ENCODE peak calls at places on chromosomes 16 and 17, in ten cellular contexts. K, X, G, M, C, Q, O, W, S and Y are unnamed samples.

GRCh38 chr16:2954647-2955381 is 9.3 kb upstream of the KREMEN2 start:
- DNase-seq in O (no peak), M (no peak), S (no peak), Q (no peak), C (no peak), X (no peak), K (no peak), W (no peak), G (no peak), Y (no peak)

GRCh38 chr16:59030923-59031485 is 296.9 kb upstream of the GOT2 start:
- DNase-seq in C (no peak), X (no peak), M (no peak), G (no peak), S (no peak), Q (no peak), W (no peak), O (no peak), K (no peak), Y (no peak)

GRCh38 chr16:1772908-1773702 is at the start of gene MRPS34:
- DNase-seq in X (peak; percentile 92), W (peak; percentile 88), C (peak; percentile 79), O (no peak), K (peak; percentile 88), G (peak; percentile 91), Q (peak; percentile 79), M (peak; percentile 78), S (peak; percentile 71), Y (peak; percentile 86)

GRCh38 chr16:65312795-65313194 is 190.9 kb upstream of the CDH11 start:
- DNase-seq in Q (peak; percentile 48), G (no peak), S (no peak), O (no peak), C (no peak), M (no peak), W (no peak), X (no peak), K (no peak), Y (peak; percentile 72)

GRCh38 chr16:24002619-24003018 is 166.8 kb downstream of the PRKCB start:
- DNase-seq in W (no peak), S (no peak), O (no peak), X (no peak), G (no peak), M (no peak), K (peak; percentile 29), C (no peak), Q (no peak), Y (no peak)

GRCh38 chr16:79542196-79542859 is 58.2 kb downstream of the MAF start:
- DNase-seq in O (peak; percentile 21), S (peak; percentile 84), M (no peak), X (no peak), Q (no peak), W (no peak), G (no peak), C (no peak), K (no peak), Y (no peak)

GRCh38 chr17:32697728-32698625 is 178.9 kb downstream of the MYO1D start:
- DNase-seq in X (no peak), S (no peak), K (no peak), Q (no peak), W (no peak), O (no peak), C (no peak), M (no peak), G (no peak), Y (no peak)

GRCh38 chr17:64984181-64984580 is 64.9 kb upstream of the LRRC37A3 start:
- DNase-seq in S (no peak), X (no peak), M (no peak), G (no peak), O (no peak), K (no peak), C (no peak), Q (no peak), W (no peak), Y (no peak)

GRCh38 chr16:4580245-4580644 is 24.1 kb downstream of the C16orf96 start:
- DNase-seq in O (no peak), W (no peak), X (no peak), C (no peak), S (no peak), G (no peak), M (no peak), Q (peak; percentile 22), K (no peak), Y (no peak)

GRCh38 chr17:73013299-73013698 is 79.2 kb downstream of the SLC39A11 start:
- DNase-seq in C (no peak), M (no peak), Q (no peak), S (no peak), O (no peak), K (no peak), G (no peak), X (peak; percentile 45), W (no peak), Y (no peak)

GRCh38 chr17:19502517-19502916 is 31.1 kb upstream of the SLC47A1 start:
- DNase-seq in Q (no peak), C (peak; percentile 14), G (no peak), X (no peak), M (no peak), O (no peak), S (no peak), W (no peak), K (peak; percentile 60), Y (no peak)

GRCh38 chr17:37117743-37118142 is 169.0 kb downstream of the AATF start:
- DNase-seq in Q (no peak), X (no peak), S (no peak), K (no peak), M (no peak), C (no peak), W (no peak), O (no peak), G (no peak), Y (no peak)

GRCh38 chr17:33115351-33115750 is 123.7 kb downstream of the SPACA3 start:
- DNase-seq in M (peak; percentile 28), W (no peak), Q (no peak), G (no peak), K (no peak), O (no peak), X (no peak), S (no peak), C (no peak), Y (no peak)

GRCh38 chr17:21360048-21360447 is 16.1 kb upstream of the KCNJ12 start:
- DNase-seq in C (no peak), S (no peak), O (no peak), X (no peak), Q (no peak), W (no peak), G (no peak), K (no peak), M (no peak), Y (no peak)

GRCh38 chr16:48831081-48831722 is 221.2 kb upstream of the N4BP1 start:
- DNase-seq in G (no peak), W (no peak), X (no peak), O (no peak), Q (no peak), K (no peak), S (no peak), M (no peak), C (no peak), Y (no peak)
- TF ChIP-seq CTCF in G (peak; percentile 7), W (no peak), X (peak; percentile 54), O (no peak), Q (no peak), K (no peak), S (no peak), M (no peak), C (no peak), Y (no peak)

GRCh38 chr16:57537194-57537505 is 779 bp upstream of the CCDC102A start:
- DNase-seq in Q (peak; percentile 7), O (no peak), K (no peak), X (no peak), G (no peak), W (no peak), M (no peak), C (no peak), S (no peak), Y (no peak)
- H3K4me3 ChIP-seq in Q (peak overlapping the region; percentile 52), O (peak overlapping the region; percentile 92), K (peak overlapping the region; percentile 80), X (peak overlapping the region; percentile 74), G (no peak overlapping the region), W (peak overlapping the region; percentile 86), M (peak overlapping the region; percentile 70), C (peak overlapping the region; percentile 92), S (peak overlapping the region; percentile 85), Y (peak overlapping the region; percentile 58)

GRCh38 chr17:39669897-39670735 is 1.9 kb downstream of the PNMT start:
- DNase-seq in M (no peak), X (no peak), K (no peak), S (no peak), Q (no peak), C (no peak), G (no peak), O (no peak), W (no peak), Y (no peak)

GRCh38 chr17:39672522-39673334 is 4.5 kb downstream of the PNMT start:
- DNase-seq in K (no peak), O (no peak), M (no peak), W (no peak), X (no peak), C (no peak), G (no peak), S (no peak), Q (no peak), Y (no peak)

GRCh38 chr17:39668141-39668924 is at the start of gene PNMT:
- DNase-seq in O (no peak), Q (peak; percentile 42), S (peak; percentile 75), M (peak; percentile 57), G (peak; percentile 88), W (peak; percentile 83), K (peak; percentile 75), C (no peak), X (peak; percentile 56), Y (peak; percentile 50)

GRCh38 chr17:39671651-39672521 is 3.6 kb downstream of the PNMT start:
- DNase-seq in Q (peak; percentile 37), O (no peak), X (peak; percentile 52), K (no peak), M (no peak), W (peak; percentile 57), G (peak; percentile 67), C (no peak), S (peak; percentile 62), Y (peak; percentile 50)

GRCh38 chr17:39670746-39671145 is 2.5 kb downstream of the PNMT start:
- DNase-seq in M (no peak), O (no peak), Q (no peak), X (no peak), G (no peak), C (no peak), W (no peak), S (no peak), K (no peak), Y (no peak)
- TF ChIP-seq CTCF in M (no peak), O (no peak), Q (no peak), X (no peak), G (no peak), C (no peak), W (no peak), S (no peak), K (no peak), Y (no peak)

DNA sequence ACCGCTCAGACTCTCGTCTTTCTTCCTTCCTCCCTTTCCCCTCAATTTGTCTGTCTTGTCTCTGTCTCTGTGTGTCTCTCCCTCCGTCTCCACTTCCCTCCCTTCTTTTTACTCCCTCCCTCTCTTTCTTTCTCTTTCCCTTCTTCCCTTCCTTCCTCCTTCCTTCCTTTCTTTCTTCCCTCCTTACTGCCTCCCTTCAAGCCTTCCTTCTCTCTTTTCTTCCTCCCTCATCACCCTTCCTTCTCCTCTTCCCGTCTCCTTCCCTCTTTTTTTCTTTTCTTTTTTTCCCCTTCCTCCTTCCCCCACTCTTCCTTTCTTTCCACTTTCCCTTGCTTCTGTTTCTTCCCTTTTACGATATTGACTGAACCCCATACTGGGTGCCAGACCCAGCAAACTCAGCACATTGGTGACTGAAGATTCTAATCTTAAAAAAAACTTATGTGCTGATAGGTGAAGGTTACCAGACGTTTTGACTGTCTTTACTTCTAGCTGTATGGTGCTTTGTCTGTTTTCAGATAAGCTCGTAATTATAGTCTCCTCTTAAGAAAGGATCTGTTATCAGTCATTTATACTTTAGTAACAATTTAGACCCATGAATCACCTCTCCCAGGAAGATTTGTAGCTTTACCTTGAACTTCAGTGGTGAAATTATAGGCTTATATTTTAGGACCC is 481 bp upstream of the BRD7 start:
- DNase-seq in Q (no peak), M (no peak), W (no peak), X (no peak), C (no peak), O (no peak), G (no peak), K (no peak), S (no peak), Y (no peak)
- H3K4me3 ChIP-seq in Q (peak overlapping the region; percentile 44), M (peak overlapping the region; percentile 46), W (peak overlapping the region; percentile 42), X (peak overlapping the region; percentile 56), C (peak overlapping the region; percentile 99), O (peak overlapping the region; percentile 90), G (peak overlapping the region; percentile 53), K (peak overlapping the region; percentile 56), S (peak overlapping the region; percentile 46), Y (peak overlapping the region; percentile 47)